ENCODE peak calls at places on chromosome 17, in four cellular contexts. One of them, this sample, is unnamed.

GRCh38 chr17:17484451-17484899 is 7.7 kb downstream of the MED9 start:
- DNase-seq in HepG2: no peak
- DNase-seq in K562: no peak
- DNase-seq in H1: no peak
- DNase-seq in this sample: no peak

GRCh38 chr17:19578545-19578944 is 44.9 kb downstream of the SLC47A1 start:
- DNase-seq in HepG2: no peak
- DNase-seq in K562: no peak
- DNase-seq in H1: no peak
- DNase-seq in this sample: no peak

GRCh38 chr17:65170839-65171238 is 33.7 kb downstream of the RGS9 start:
- DNase-seq in K562: no peak
- DNase-seq in HepG2: peak
- DNase-seq in H1: no peak
- DNase-seq in this sample: no peak

GRCh38 chr17:27319536-27320221 is 25.8 kb downstream of the WSB1 start:
- DNase-seq in H1: peak
- DNase-seq in K562: no peak
- DNase-seq in HepG2: no peak
- DNase-seq in this sample: no peak

GRCh38 chr17:31158741-31159377 is 64.1 kb downstream of the NF1 start:
- DNase-seq in K562: no peak
- DNase-seq in HepG2: no peak
- DNase-seq in H1: no peak
- DNase-seq in this sample: no peak

GRCh38 chr17:64004218-64004770 is 6.1 kb downstream of the PRR29 start:
- DNase-seq in H1: peak
- DNase-seq in K562: no peak
- DNase-seq in HepG2: no peak
- DNase-seq in this sample: no peak

GRCh38 chr17:50177983-50178834 is 12.4 kb downstream of the SGCA start:
- DNase-seq in HepG2: peak
- DNase-seq in H1: peak
- DNase-seq in K562: peak
- DNase-seq in this sample: no peak

GRCh38 chr17:48344241-48344640 is 85.8 kb downstream of the SKAP1 start:
- DNase-seq in HepG2: no peak
- DNase-seq in H1: no peak
- DNase-seq in K562: no peak
- DNase-seq in this sample: no peak

GRCh38 chr17:78117027-78117981 is 11.3 kb downstream of the TMC6 start:
- DNase-seq in H1: peak
- DNase-seq in K562: no peak
- DNase-seq in HepG2: no peak
- DNase-seq in this sample: no peak

GRCh38 chr17:38703742-38704644 is 1.1 kb upstream of the MLLT6 start:
- DNase-seq in H1: peak
- DNase-seq in HepG2: peak
- DNase-seq in K562: peak
- DNase-seq in this sample: no peak

GRCh38 chr17:28747046-28747691 is 3.4 kb downstream of the TRAF4 start:
- DNase-seq in H1: no peak
- DNase-seq in HepG2: no peak
- DNase-seq in K562: no peak
- DNase-seq in this sample: no peak
- TF ChIP-seq ZNF274 in H1: no peak
- TF ChIP-seq ZNF274 in HepG2: no peak
- TF ChIP-seq ZNF274 in K562: no peak
- TF ChIP-seq ZNF274 in this sample: no peak

DNA sequence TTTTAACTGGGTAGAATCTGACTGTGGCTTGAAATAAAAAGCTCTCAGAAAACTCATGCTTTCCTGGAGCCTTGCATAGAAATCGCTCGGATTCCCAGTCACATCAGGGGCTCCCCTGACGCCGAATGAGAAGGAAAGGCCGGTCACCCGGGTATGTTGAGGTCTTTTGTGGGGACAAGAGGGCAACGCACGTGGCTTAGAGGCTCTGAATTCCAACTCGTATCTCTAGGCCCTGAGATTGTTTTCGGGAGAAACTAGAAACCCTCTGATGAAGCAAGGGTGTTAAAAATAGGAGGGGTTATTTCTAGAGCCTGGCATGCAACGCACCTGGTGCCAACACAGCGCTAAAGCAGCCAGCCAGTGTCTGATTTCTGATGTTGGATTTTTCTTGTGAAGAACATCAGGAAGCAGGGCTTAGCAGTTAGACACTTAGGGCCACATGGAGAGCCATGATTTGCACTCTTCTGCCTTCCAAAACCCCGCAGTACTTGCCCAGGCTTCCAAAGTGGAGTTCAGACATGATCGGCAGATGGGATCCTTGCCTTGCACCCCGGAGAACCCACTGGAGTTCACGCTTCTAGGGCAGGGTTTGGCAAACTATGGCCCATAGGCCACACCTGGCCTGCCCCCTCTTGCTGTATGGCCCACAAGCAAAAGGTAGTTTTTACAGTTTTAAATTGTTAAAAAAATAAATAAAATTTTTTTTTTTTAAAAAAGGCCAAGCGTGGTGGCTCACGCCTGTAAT is 12.6 kb downstream of the CACNG1 start:
- DNase-seq in HepG2: no peak
- DNase-seq in H1: peak
- DNase-seq in K562: no peak
- DNase-seq in this sample: no peak
- TF ChIP-seq USF2 in HepG2: no peak
- TF ChIP-seq USF2 in H1: no peak
- TF ChIP-seq USF2 in K562: no peak
- TF ChIP-seq USF2 in this sample: no peak

GRCh38 chr17:77036841-77037381 is 103.9 kb upstream of the SEC14L1 start:
- DNase-seq in HepG2: no peak
- DNase-seq in K562: peak
- DNase-seq in H1: no peak
- DNase-seq in this sample: no peak
- TF ChIP-seq BRCA1 in HepG2: no peak
- TF ChIP-seq BRCA1 in K562: no peak
- TF ChIP-seq BRCA1 in H1: no peak
- TF ChIP-seq BRCA1 in this sample: no peak

GRCh38 chr17:41352597-41353366 is 2.2 kb upstream of the KRT33A start:
- DNase-seq in HepG2: no peak
- DNase-seq in K562: no peak
- DNase-seq in H1: no peak
- DNase-seq in this sample: no peak
- TF ChIP-seq ZNF274 in HepG2: no peak
- TF ChIP-seq ZNF274 in K562: no peak
- TF ChIP-seq ZNF274 in H1: no peak
- TF ChIP-seq ZNF274 in this sample: no peak

GRCh38 chr17:82200743-82201497 is 11.7 kb downstream of the CCDC57 start:
- DNase-seq in K562: peak
- DNase-seq in H1: no peak
- DNase-seq in HepG2: no peak
- DNase-seq in this sample: no peak
- TF ChIP-seq USF2 in K562: no peak
- TF ChIP-seq USF2 in H1: no peak
- TF ChIP-seq USF2 in HepG2: no peak
- TF ChIP-seq USF2 in this sample: no peak

GRCh38 chr17:73096866-73097265 is 4.4 kb upstream of the SLC39A11 start:
- DNase-seq in K562: no peak
- DNase-seq in HepG2: no peak
- DNase-seq in H1: no peak
- DNase-seq in this sample: no peak
- TF ChIP-seq BRCA1 in K562: no peak
- TF ChIP-seq BRCA1 in HepG2: no peak
- TF ChIP-seq BRCA1 in H1: no peak
- TF ChIP-seq BRCA1 in this sample: no peak

GRCh38 chr17:57874434-57875108 is 24.7 kb upstream of the MRPS23 start:
- DNase-seq in K562: no peak
- DNase-seq in H1: peak
- DNase-seq in HepG2: no peak
- DNase-seq in this sample: no peak
- TF ChIP-seq ZNF274 in K562: no peak
- TF ChIP-seq ZNF274 in H1: no peak
- TF ChIP-seq ZNF274 in HepG2: no peak
- TF ChIP-seq ZNF274 in this sample: no peak